ENCODE peak calls at places on chromosomes 13 and 19, in seven cellular contexts. One of them, this sample, is unnamed.
A peak's percentile ranks its signal among the peaks of the same experiment; 100 is the strongest.

GRCh38 chr13:98222081-98222554 is 45.0 kb upstream of the RNF113B start:
- DNase-seq in adrenal gland: no peak
- DNase-seq in colonic mucosa: peak; percentile 29
- DNase-seq in GM13976: no peak
- DNase-seq in Caco-2: no peak
- DNase-seq in AG09319: no peak
- DNase-seq in MCF 10A: no peak
- DNase-seq in this sample: no peak

GRCh38 chr19:29277107-29277506 is 64.2 kb upstream of the UQCRFS1 start:
- DNase-seq in GM13976: peak; percentile 75
- DNase-seq in adrenal gland: peak; percentile 50
- DNase-seq in Caco-2: peak; percentile 60
- DNase-seq in MCF 10A: no peak
- DNase-seq in colonic mucosa: no peak
- DNase-seq in AG09319: no peak
- DNase-seq in this sample: peak; percentile 85

GRCh38 chr13:25752957-25753540 is 298.8 kb downstream of the SHISA2 start:
- DNase-seq in GM13976: no peak
- DNase-seq in colonic mucosa: peak; percentile 68
- DNase-seq in MCF 10A: peak; percentile 88
- DNase-seq in adrenal gland: peak; percentile 51
- DNase-seq in AG09319: peak; percentile 22
- DNase-seq in Caco-2: no peak
- DNase-seq in this sample: peak; percentile 14

GRCh38 chr19:50893047-50893737 is 18.0 kb downstream of the KLK4 start:
- DNase-seq in colonic mucosa: no peak
- DNase-seq in Caco-2: no peak
- DNase-seq in GM13976: no peak
- DNase-seq in MCF 10A: no peak
- DNase-seq in adrenal gland: no peak
- DNase-seq in AG09319: no peak
- DNase-seq in this sample: peak; percentile 15

GRCh38 chr13:74153316-74153715 is 19.1 kb upstream of the KLF12 start:
- DNase-seq in MCF 10A: peak; percentile 13
- DNase-seq in colonic mucosa: no peak
- DNase-seq in adrenal gland: no peak
- DNase-seq in Caco-2: no peak
- DNase-seq in GM13976: no peak
- DNase-seq in AG09319: no peak
- DNase-seq in this sample: no peak

GRCh38 chr19:43533546-43534304 is 737 bp downstream of the ZNF575 start:
- DNase-seq in colonic mucosa: peak; percentile 100
- DNase-seq in AG09319: peak; percentile 99
- DNase-seq in Caco-2: peak; percentile 99
- DNase-seq in adrenal gland: peak; percentile 100
- DNase-seq in MCF 10A: peak; percentile 100
- DNase-seq in GM13976: peak; percentile 95
- DNase-seq in this sample: peak; percentile 100

GRCh38 chr19:2253106-2254051 is 2.8 kb downstream of the JSRP1 start:
- DNase-seq in MCF 10A: no peak
- DNase-seq in AG09319: no peak
- DNase-seq in GM13976: peak; percentile 79
- DNase-seq in adrenal gland: no peak
- DNase-seq in Caco-2: no peak
- DNase-seq in colonic mucosa: no peak
- DNase-seq in this sample: peak; percentile 65

GRCh38 chr13:23518231-23518630 is 52.0 kb upstream of the TNFRSF19 start:
- DNase-seq in colonic mucosa: no peak
- DNase-seq in GM13976: no peak
- DNase-seq in Caco-2: no peak
- DNase-seq in adrenal gland: no peak
- DNase-seq in MCF 10A: no peak
- DNase-seq in AG09319: no peak
- DNase-seq in this sample: no peak

GRCh38 chr19:11091343-11092153 is 2.3 kb downstream of the LDLR start:
- DNase-seq in Caco-2: peak; percentile 80
- DNase-seq in MCF 10A: peak; percentile 98
- DNase-seq in colonic mucosa: peak; percentile 79
- DNase-seq in adrenal gland: peak; percentile 80
- DNase-seq in AG09319: peak; percentile 46
- DNase-seq in GM13976: no peak
- DNase-seq in this sample: peak; percentile 55

GRCh38 chr19:2328401-2329161 is at the start of the genes LSM7 and SPPL2B:
- DNase-seq in MCF 10A: peak; percentile 91
- DNase-seq in adrenal gland: peak; percentile 94
- DNase-seq in Caco-2: peak; percentile 87
- DNase-seq in AG09319: peak; percentile 68
- DNase-seq in GM13976: peak; percentile 99
- DNase-seq in colonic mucosa: peak; percentile 92
- DNase-seq in this sample: peak; percentile 91

GRCh38 chr13:104875008-104875762 is 1660.3 kb downstream of the EFNB2 start:
- DNase-seq in adrenal gland: no peak
- DNase-seq in MCF 10A: no peak
- DNase-seq in AG09319: no peak
- DNase-seq in colonic mucosa: no peak
- DNase-seq in GM13976: no peak
- DNase-seq in Caco-2: no peak
- DNase-seq in this sample: peak; percentile 8

GRCh38 chr19:29079331-29079730 is 133.6 kb downstream of the UQCRFS1 start:
- DNase-seq in adrenal gland: no peak
- DNase-seq in Caco-2: no peak
- DNase-seq in colonic mucosa: no peak
- DNase-seq in AG09319: no peak
- DNase-seq in MCF 10A: no peak
- DNase-seq in GM13976: no peak
- DNase-seq in this sample: no peak

GRCh38 chr13:111488466-111489132 is 168.2 kb downstream of the TEX29 start:
- DNase-seq in colonic mucosa: peak; percentile 5
- DNase-seq in MCF 10A: no peak
- DNase-seq in AG09319: no peak
- DNase-seq in GM13976: no peak
- DNase-seq in adrenal gland: peak; percentile 17
- DNase-seq in Caco-2: no peak
- DNase-seq in this sample: no peak

GRCh38 chr19:33797821-33798633 is 1.4 kb downstream of the KCTD15 start:
- DNase-seq in MCF 10A: no peak
- DNase-seq in AG09319: no peak
- DNase-seq in GM13976: no peak
- DNase-seq in adrenal gland: no peak
- DNase-seq in Caco-2: no peak
- DNase-seq in colonic mucosa: peak; percentile 84
- DNase-seq in this sample: peak; percentile 30

GRCh38 chr13:67549331-67549730 is 319.2 kb upstream of the PCDH9 start:
- DNase-seq in AG09319: no peak
- DNase-seq in Caco-2: no peak
- DNase-seq in adrenal gland: no peak
- DNase-seq in GM13976: no peak
- DNase-seq in colonic mucosa: no peak
- DNase-seq in MCF 10A: peak; percentile 61
- DNase-seq in this sample: no peak

GRCh38 chr13:40518481-40518882 is 148.0 kb downstream of the FOXO1 start:
- DNase-seq in colonic mucosa: no peak
- DNase-seq in Caco-2: no peak
- DNase-seq in GM13976: no peak
- DNase-seq in MCF 10A: peak; percentile 27
- DNase-seq in AG09319: no peak
- DNase-seq in adrenal gland: no peak
- DNase-seq in this sample: peak; percentile 89

GRCh38 chr13:95155504-95155903 is 145.7 kb downstream of the ABCC4 start:
- DNase-seq in MCF 10A: no peak
- DNase-seq in colonic mucosa: no peak
- DNase-seq in adrenal gland: no peak
- DNase-seq in AG09319: no peak
- DNase-seq in GM13976: no peak
- DNase-seq in Caco-2: no peak
- DNase-seq in this sample: no peak

GRCh38 chr19:52664461-52664860 is 26.3 kb upstream of the ZNF83 start:
- DNase-seq in MCF 10A: no peak
- DNase-seq in Caco-2: no peak
- DNase-seq in adrenal gland: no peak
- DNase-seq in AG09319: no peak
- DNase-seq in colonic mucosa: no peak
- DNase-seq in GM13976: no peak
- DNase-seq in this sample: no peak

GRCh38 chr13:51152713-51153112 is 41.6 kb upstream of the C13orf42 start:
- DNase-seq in Caco-2: no peak
- DNase-seq in GM13976: no peak
- DNase-seq in adrenal gland: no peak
- DNase-seq in colonic mucosa: no peak
- DNase-seq in MCF 10A: no peak
- DNase-seq in AG09319: no peak
- DNase-seq in this sample: no peak

GRCh38 chr13:112741835-112742570 is 52.2 kb downstream of the ATP11A start:
- DNase-seq in AG09319: no peak
- DNase-seq in GM13976: no peak
- DNase-seq in MCF 10A: no peak
- DNase-seq in adrenal gland: no peak
- DNase-seq in colonic mucosa: no peak
- DNase-seq in Caco-2: peak; percentile 17
- DNase-seq in this sample: no peak

GRCh38 chr19:45154064-45154827 is 6.5 kb downstream of the NKPD1 start:
- DNase-seq in Caco-2: peak; percentile 86
- DNase-seq in MCF 10A: peak; percentile 96
- DNase-seq in GM13976: peak; percentile 37
- DNase-seq in adrenal gland: peak; percentile 88
- DNase-seq in colonic mucosa: no peak
- DNase-seq in AG09319: no peak
- DNase-seq in this sample: peak; percentile 50
- TF ChIP-seq CTCF in Caco-2: no peak
- TF ChIP-seq CTCF in MCF 10A: no peak
- TF ChIP-seq CTCF in GM13976: no peak
- TF ChIP-seq CTCF in adrenal gland: no peak
- TF ChIP-seq CTCF in colonic mucosa: no peak
- TF ChIP-seq CTCF in AG09319: no peak
- TF ChIP-seq CTCF in this sample: no peak

DNA sequence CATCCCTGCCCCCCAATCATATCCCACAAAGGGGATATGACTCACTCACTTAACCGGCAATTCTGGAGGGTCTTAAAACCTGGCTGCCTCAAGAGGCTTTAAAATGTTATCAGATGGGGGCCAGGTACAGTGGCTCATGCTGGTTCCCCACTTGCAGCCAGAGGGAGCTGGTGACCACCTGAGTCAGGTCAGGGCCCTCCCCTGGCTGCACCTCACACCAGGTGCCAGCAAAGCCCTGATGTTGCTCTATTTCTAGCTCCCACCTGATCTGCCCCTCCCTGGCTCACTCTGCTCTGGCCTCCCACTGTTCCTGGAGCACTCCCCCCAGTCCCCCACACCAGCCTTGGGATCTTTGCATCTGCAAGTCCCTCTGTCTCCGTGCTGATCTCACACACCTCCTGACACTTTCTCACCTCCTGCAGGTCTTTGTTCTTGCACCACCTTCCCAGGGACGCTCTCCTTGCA is 14.2 kb downstream of the HPN start:
- DNase-seq in GM13976: peak; percentile 41
- DNase-seq in Caco-2: no peak
- DNase-seq in AG09319: no peak
- DNase-seq in adrenal gland: no peak
- DNase-seq in colonic mucosa: no peak
- DNase-seq in MCF 10A: peak; percentile 34
- DNase-seq in this sample: peak; percentile 46
- TF ChIP-seq CTCF in GM13976: peak; percentile 15
- TF ChIP-seq CTCF in Caco-2: peak; percentile 64
- TF ChIP-seq CTCF in AG09319: no peak
- TF ChIP-seq CTCF in adrenal gland: no peak
- TF ChIP-seq CTCF in colonic mucosa: no peak
- TF ChIP-seq CTCF in MCF 10A: peak; percentile 21
- TF ChIP-seq CTCF in this sample: peak; percentile 14

DNA sequence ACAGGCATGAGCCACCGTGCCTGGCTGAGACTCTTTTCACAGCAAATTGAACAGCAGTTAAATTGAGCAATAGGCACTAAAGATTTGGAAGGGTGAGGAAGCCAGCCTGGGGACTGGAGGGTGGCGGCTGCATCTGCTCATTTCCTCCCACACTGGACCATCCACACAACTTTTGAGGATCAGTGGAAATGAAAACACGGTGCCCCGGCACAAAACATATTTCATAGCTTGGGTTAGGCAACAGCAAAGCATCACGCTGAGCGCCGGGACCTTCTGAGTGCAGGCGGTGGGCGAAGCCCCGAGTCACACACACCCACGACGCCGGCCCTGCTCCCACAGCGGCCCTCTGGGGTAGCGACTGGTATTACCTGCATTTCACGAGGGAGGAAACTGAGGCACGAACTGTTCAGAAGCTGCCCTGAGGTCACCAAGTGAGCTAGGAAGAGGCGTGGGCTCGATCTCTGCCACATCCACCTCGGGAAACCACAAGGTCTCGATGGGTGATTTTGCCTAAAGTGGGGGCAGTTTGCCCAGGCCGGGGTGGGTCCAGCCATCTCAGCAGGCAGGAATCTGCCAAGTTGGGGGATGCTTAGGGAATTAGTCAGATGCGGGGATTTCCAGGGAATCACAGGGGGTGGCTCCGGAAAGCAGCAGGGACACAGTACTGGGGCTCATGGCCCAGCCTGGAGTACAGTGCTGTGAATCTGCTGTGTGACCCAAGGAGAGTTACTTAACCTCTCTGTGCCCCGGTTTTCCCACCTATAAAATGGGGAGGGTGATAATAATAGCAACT is 3.5 kb upstream of the SBNO2 start:
- DNase-seq in colonic mucosa: no peak
- DNase-seq in GM13976: no peak
- DNase-seq in adrenal gland: no peak
- DNase-seq in MCF 10A: peak; percentile 99
- DNase-seq in AG09319: peak; percentile 94
- DNase-seq in Caco-2: no peak
- DNase-seq in this sample: no peak
- TF ChIP-seq CTCF in colonic mucosa: no peak
- TF ChIP-seq CTCF in GM13976: no peak
- TF ChIP-seq CTCF in adrenal gland: no peak
- TF ChIP-seq CTCF in MCF 10A: peak; percentile 26
- TF ChIP-seq CTCF in AG09319: peak; percentile 41
- TF ChIP-seq CTCF in Caco-2: no peak
- TF ChIP-seq CTCF in this sample: no peak

DNA sequence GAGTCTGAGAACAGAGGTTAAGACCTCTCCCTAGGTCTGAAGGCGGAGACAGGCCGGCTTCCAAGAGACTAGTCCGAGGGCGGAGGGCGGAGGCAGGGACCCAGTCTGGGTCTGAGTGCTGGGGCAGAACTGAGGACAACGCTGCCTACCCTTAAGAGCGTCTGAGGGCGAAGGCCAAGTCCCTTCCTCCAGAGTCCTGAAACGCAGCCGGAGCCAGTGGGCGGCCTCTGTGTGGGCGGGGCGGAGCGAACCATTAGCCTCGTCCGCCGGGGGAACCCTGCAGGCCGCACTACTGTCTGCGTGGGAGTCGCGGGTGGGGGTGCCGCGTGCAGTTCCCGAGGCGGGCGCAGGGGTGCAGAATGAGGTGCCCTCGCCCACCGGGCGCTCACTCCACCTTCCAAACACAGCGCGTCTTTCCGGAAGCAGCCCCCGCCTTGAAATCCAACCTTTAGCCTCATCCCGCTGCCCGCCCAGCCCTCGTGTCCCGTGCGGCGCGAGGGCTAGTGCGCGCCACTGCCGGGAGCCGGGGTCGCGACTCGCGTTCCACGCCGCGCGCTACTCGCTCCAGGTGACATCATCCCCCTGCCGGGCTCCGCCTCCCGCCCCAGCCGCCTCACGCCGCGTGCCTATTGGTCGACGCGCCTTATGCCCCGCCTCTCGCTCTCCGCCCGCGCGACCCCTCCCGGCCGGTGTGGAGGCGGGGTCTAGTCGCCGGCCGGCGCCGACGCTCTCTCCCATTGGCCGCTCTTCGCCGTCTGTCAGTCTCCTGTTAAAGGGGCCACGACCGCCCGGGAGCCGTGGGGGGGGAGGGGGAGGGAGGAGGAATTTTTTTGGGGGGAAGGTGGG is at the start of gene C19orf73:
- DNase-seq in GM13976: peak; percentile 99
- DNase-seq in AG09319: peak; percentile 86
- DNase-seq in colonic mucosa: peak; percentile 96
- DNase-seq in MCF 10A: peak; percentile 95
- DNase-seq in adrenal gland: peak; percentile 97
- DNase-seq in Caco-2: peak; percentile 94
- DNase-seq in this sample: peak; percentile 95
- TF ChIP-seq CTCF in GM13976: no peak
- TF ChIP-seq CTCF in AG09319: no peak
- TF ChIP-seq CTCF in colonic mucosa: no peak
- TF ChIP-seq CTCF in MCF 10A: no peak
- TF ChIP-seq CTCF in adrenal gland: peak; percentile 16
- TF ChIP-seq CTCF in Caco-2: no peak
- TF ChIP-seq CTCF in this sample: no peak

This sample was measured in activated CD8-positive, alpha-beta T cell treated with anti-CD3 and anti-CD28 coated beads for 36 hours.